ENCODE peak calls at places on chromosome 16, in nine cellular contexts. One of them, this sample, is unnamed.

GRCh38 chr16:48533931-48534330 is 76.0 kb downstream of the N4BP1 start:
- DNase-seq in fibroblast of mammary gland: no peak
- DNase-seq in AG20443: no peak
- DNase-seq in activated T-helper 1 cell treated with anti-CD3 and anti-CD28 coated beads, Interleukin-12 subunit alpha, Interleukin-12 subunit beta, Interleukin-2, Interleukin-4 antibody, amounts not matched to agents 30 ng/mL and 10 ng/mL and 1 ng/mL, durations not matched to agents 14 hours and 24 hours and 36 hours: no peak
- DNase-seq in foreskin keratinocyte: no peak
- DNase-seq in HEK293T: no peak
- DNase-seq in myocyte: no peak
- DNase-seq in iris pigment epithelial cell: no peak
- DNase-seq in T follicular helper cell: no peak
- DNase-seq in this sample: no peak

GRCh38 chr16:86991679-86992078 is 325.5 kb downstream of the C16orf95 start:
- DNase-seq in T follicular helper cell: no peak
- DNase-seq in fibroblast of mammary gland: peak
- DNase-seq in myocyte: peak
- DNase-seq in HEK293T: no peak
- DNase-seq in activated T-helper 1 cell treated with anti-CD3 and anti-CD28 coated beads, Interleukin-12 subunit alpha, Interleukin-12 subunit beta, Interleukin-2, Interleukin-4 antibody, amounts not matched to agents 30 ng/mL and 10 ng/mL and 1 ng/mL, durations not matched to agents 14 hours and 24 hours and 36 hours: no peak
- DNase-seq in AG20443: no peak
- DNase-seq in iris pigment epithelial cell: peak
- DNase-seq in foreskin keratinocyte: peak
- DNase-seq in this sample: no peak

GRCh38 chr16:66606000-66606751 is 1.7 kb downstream of the CMTM3 start:
- DNase-seq in foreskin keratinocyte: no peak
- DNase-seq in T follicular helper cell: no peak
- DNase-seq in iris pigment epithelial cell: no peak
- DNase-seq in myocyte: no peak
- DNase-seq in AG20443: no peak
- DNase-seq in activated T-helper 1 cell treated with anti-CD3 and anti-CD28 coated beads, Interleukin-12 subunit alpha, Interleukin-12 subunit beta, Interleukin-2, Interleukin-4 antibody, amounts not matched to agents 30 ng/mL and 10 ng/mL and 1 ng/mL, durations not matched to agents 14 hours and 24 hours and 36 hours: no peak
- DNase-seq in fibroblast of mammary gland: no peak
- DNase-seq in HEK293T: no peak
- DNase-seq in this sample: no peak

GRCh38 chr16:58116529-58116928 is 12.7 kb downstream of the CFAP20 start:
- DNase-seq in fibroblast of mammary gland: no peak
- DNase-seq in myocyte: no peak
- DNase-seq in HEK293T: no peak
- DNase-seq in AG20443: no peak
- DNase-seq in foreskin keratinocyte: no peak
- DNase-seq in T follicular helper cell: no peak
- DNase-seq in activated T-helper 1 cell treated with anti-CD3 and anti-CD28 coated beads, Interleukin-12 subunit alpha, Interleukin-12 subunit beta, Interleukin-2, Interleukin-4 antibody, amounts not matched to agents 30 ng/mL and 10 ng/mL and 1 ng/mL, durations not matched to agents 14 hours and 24 hours and 36 hours: no peak
- DNase-seq in iris pigment epithelial cell: no peak
- DNase-seq in this sample: no peak

GRCh38 chr16:65323655-65324237 is 201.9 kb upstream of the CDH11 start:
- DNase-seq in HEK293T: no peak
- DNase-seq in activated T-helper 1 cell treated with anti-CD3 and anti-CD28 coated beads, Interleukin-12 subunit alpha, Interleukin-12 subunit beta, Interleukin-2, Interleukin-4 antibody, amounts not matched to agents 30 ng/mL and 10 ng/mL and 1 ng/mL, durations not matched to agents 14 hours and 24 hours and 36 hours: no peak
- DNase-seq in foreskin keratinocyte: no peak
- DNase-seq in AG20443: no peak
- DNase-seq in myocyte: no peak
- DNase-seq in iris pigment epithelial cell: no peak
- DNase-seq in T follicular helper cell: no peak
- DNase-seq in fibroblast of mammary gland: no peak
- DNase-seq in this sample: no peak

GRCh38 chr16:11073407-11073806 is 129.0 kb downstream of the CLEC16A start:
- DNase-seq in T follicular helper cell: no peak
- DNase-seq in AG20443: no peak
- DNase-seq in fibroblast of mammary gland: no peak
- DNase-seq in foreskin keratinocyte: no peak
- DNase-seq in myocyte: no peak
- DNase-seq in iris pigment epithelial cell: no peak
- DNase-seq in activated T-helper 1 cell treated with anti-CD3 and anti-CD28 coated beads, Interleukin-12 subunit alpha, Interleukin-12 subunit beta, Interleukin-2, Interleukin-4 antibody, amounts not matched to agents 30 ng/mL and 10 ng/mL and 1 ng/mL, durations not matched to agents 14 hours and 24 hours and 36 hours: no peak
- DNase-seq in HEK293T: no peak
- DNase-seq in this sample: no peak

GRCh38 chr16:8047711-8048110 is 542.6 kb downstream of the TMEM114 start:
- DNase-seq in fibroblast of mammary gland: no peak
- DNase-seq in myocyte: no peak
- DNase-seq in activated T-helper 1 cell treated with anti-CD3 and anti-CD28 coated beads, Interleukin-12 subunit alpha, Interleukin-12 subunit beta, Interleukin-2, Interleukin-4 antibody, amounts not matched to agents 30 ng/mL and 10 ng/mL and 1 ng/mL, durations not matched to agents 14 hours and 24 hours and 36 hours: no peak
- DNase-seq in AG20443: no peak
- DNase-seq in foreskin keratinocyte: no peak
- DNase-seq in iris pigment epithelial cell: no peak
- DNase-seq in T follicular helper cell: no peak
- DNase-seq in HEK293T: no peak
- DNase-seq in this sample: no peak

GRCh38 chr16:11114366-11115164 is 141.4 kb downstream of the SOCS1 start:
- DNase-seq in HEK293T: no peak
- DNase-seq in fibroblast of mammary gland: no peak
- DNase-seq in AG20443: no peak
- DNase-seq in myocyte: no peak
- DNase-seq in activated T-helper 1 cell treated with anti-CD3 and anti-CD28 coated beads, Interleukin-12 subunit alpha, Interleukin-12 subunit beta, Interleukin-2, Interleukin-4 antibody, amounts not matched to agents 30 ng/mL and 10 ng/mL and 1 ng/mL, durations not matched to agents 14 hours and 24 hours and 36 hours: peak
- DNase-seq in T follicular helper cell: no peak
- DNase-seq in foreskin keratinocyte: no peak
- DNase-seq in iris pigment epithelial cell: no peak
- DNase-seq in this sample: no peak

GRCh38 chr16:71852561-71852960 is 6.8 kb downstream of the ATXN1L start:
- DNase-seq in myocyte: no peak
- DNase-seq in fibroblast of mammary gland: no peak
- DNase-seq in activated T-helper 1 cell treated with anti-CD3 and anti-CD28 coated beads, Interleukin-12 subunit alpha, Interleukin-12 subunit beta, Interleukin-2, Interleukin-4 antibody, amounts not matched to agents 30 ng/mL and 10 ng/mL and 1 ng/mL, durations not matched to agents 14 hours and 24 hours and 36 hours: no peak
- DNase-seq in foreskin keratinocyte: no peak
- DNase-seq in iris pigment epithelial cell: no peak
- DNase-seq in HEK293T: no peak
- DNase-seq in AG20443: no peak
- DNase-seq in T follicular helper cell: no peak
- DNase-seq in this sample: no peak

GRCh38 chr16:58515871-58516767 is 802 bp downstream of the SETD6 start:
- DNase-seq in HEK293T: peak
- DNase-seq in AG20443: peak
- DNase-seq in T follicular helper cell: peak
- DNase-seq in activated T-helper 1 cell treated with anti-CD3 and anti-CD28 coated beads, Interleukin-12 subunit alpha, Interleukin-12 subunit beta, Interleukin-2, Interleukin-4 antibody, amounts not matched to agents 30 ng/mL and 10 ng/mL and 1 ng/mL, durations not matched to agents 14 hours and 24 hours and 36 hours: no peak
- DNase-seq in foreskin keratinocyte: peak
- DNase-seq in iris pigment epithelial cell: peak
- DNase-seq in fibroblast of mammary gland: no peak
- DNase-seq in myocyte: no peak
- DNase-seq in this sample: peak

GRCh38 chr16:65375651-65376050 is 253.8 kb upstream of the CDH11 start:
- DNase-seq in AG20443: no peak
- DNase-seq in activated T-helper 1 cell treated with anti-CD3 and anti-CD28 coated beads, Interleukin-12 subunit alpha, Interleukin-12 subunit beta, Interleukin-2, Interleukin-4 antibody, amounts not matched to agents 30 ng/mL and 10 ng/mL and 1 ng/mL, durations not matched to agents 14 hours and 24 hours and 36 hours: no peak
- DNase-seq in myocyte: no peak
- DNase-seq in iris pigment epithelial cell: peak
- DNase-seq in fibroblast of mammary gland: peak
- DNase-seq in foreskin keratinocyte: peak
- DNase-seq in HEK293T: no peak
- DNase-seq in T follicular helper cell: no peak
- DNase-seq in this sample: no peak

GRCh38 chr16:87297918-87298631 is 19.1 kb downstream of the C16orf95 start:
- DNase-seq in T follicular helper cell: peak
- DNase-seq in AG20443: peak
- DNase-seq in iris pigment epithelial cell: no peak
- DNase-seq in activated T-helper 1 cell treated with anti-CD3 and anti-CD28 coated beads, Interleukin-12 subunit alpha, Interleukin-12 subunit beta, Interleukin-2, Interleukin-4 antibody, amounts not matched to agents 30 ng/mL and 10 ng/mL and 1 ng/mL, durations not matched to agents 14 hours and 24 hours and 36 hours: no peak
- DNase-seq in myocyte: peak
- DNase-seq in HEK293T: peak
- DNase-seq in fibroblast of mammary gland: peak
- DNase-seq in foreskin keratinocyte: no peak
- DNase-seq in this sample: no peak

GRCh38 chr16:26672206-26672605 is 394.5 kb upstream of the C16orf82 start:
- DNase-seq in fibroblast of mammary gland: no peak
- DNase-seq in iris pigment epithelial cell: no peak
- DNase-seq in AG20443: no peak
- DNase-seq in activated T-helper 1 cell treated with anti-CD3 and anti-CD28 coated beads, Interleukin-12 subunit alpha, Interleukin-12 subunit beta, Interleukin-2, Interleukin-4 antibody, amounts not matched to agents 30 ng/mL and 10 ng/mL and 1 ng/mL, durations not matched to agents 14 hours and 24 hours and 36 hours: no peak
- DNase-seq in foreskin keratinocyte: no peak
- DNase-seq in HEK293T: no peak
- DNase-seq in myocyte: no peak
- DNase-seq in T follicular helper cell: no peak
- DNase-seq in this sample: no peak

GRCh38 chr16:4090476-4090875 is 25.8 kb downstream of the ADCY9 start:
- DNase-seq in AG20443: peak
- DNase-seq in HEK293T: no peak
- DNase-seq in myocyte: peak
- DNase-seq in iris pigment epithelial cell: no peak
- DNase-seq in activated T-helper 1 cell treated with anti-CD3 and anti-CD28 coated beads, Interleukin-12 subunit alpha, Interleukin-12 subunit beta, Interleukin-2, Interleukin-4 antibody, amounts not matched to agents 30 ng/mL and 10 ng/mL and 1 ng/mL, durations not matched to agents 14 hours and 24 hours and 36 hours: no peak
- DNase-seq in fibroblast of mammary gland: no peak
- DNase-seq in T follicular helper cell: no peak
- DNase-seq in foreskin keratinocyte: no peak
- DNase-seq in this sample: no peak

GRCh38 chr16:71421911-71422310 is 19.9 kb downstream of the TLE7 start:
- DNase-seq in AG20443: peak
- DNase-seq in foreskin keratinocyte: peak
- DNase-seq in iris pigment epithelial cell: peak
- DNase-seq in myocyte: peak
- DNase-seq in fibroblast of mammary gland: peak
- DNase-seq in HEK293T: peak
- DNase-seq in T follicular helper cell: peak
- DNase-seq in activated T-helper 1 cell treated with anti-CD3 and anti-CD28 coated beads, Interleukin-12 subunit alpha, Interleukin-12 subunit beta, Interleukin-2, Interleukin-4 antibody, amounts not matched to agents 30 ng/mL and 10 ng/mL and 1 ng/mL, durations not matched to agents 14 hours and 24 hours and 36 hours: peak
- DNase-seq in this sample: peak

GRCh38 chr16:69132424-69133252 is at the start of the genes CHTF8 and UTP4:
- DNase-seq in activated T-helper 1 cell treated with anti-CD3 and anti-CD28 coated beads, Interleukin-12 subunit alpha, Interleukin-12 subunit beta, Interleukin-2, Interleukin-4 antibody, amounts not matched to agents 30 ng/mL and 10 ng/mL and 1 ng/mL, durations not matched to agents 14 hours and 24 hours and 36 hours: peak
- DNase-seq in iris pigment epithelial cell: peak
- DNase-seq in fibroblast of mammary gland: peak
- DNase-seq in HEK293T: peak
- DNase-seq in T follicular helper cell: peak
- DNase-seq in myocyte: peak
- DNase-seq in foreskin keratinocyte: peak
- DNase-seq in AG20443: peak
- DNase-seq in this sample: peak

GRCh38 chr16:73692861-73693260 is 603.8 kb upstream of the PSMD7 start:
- DNase-seq in fibroblast of mammary gland: no peak
- DNase-seq in AG20443: no peak
- DNase-seq in activated T-helper 1 cell treated with anti-CD3 and anti-CD28 coated beads, Interleukin-12 subunit alpha, Interleukin-12 subunit beta, Interleukin-2, Interleukin-4 antibody, amounts not matched to agents 30 ng/mL and 10 ng/mL and 1 ng/mL, durations not matched to agents 14 hours and 24 hours and 36 hours: no peak
- DNase-seq in myocyte: no peak
- DNase-seq in HEK293T: no peak
- DNase-seq in T follicular helper cell: no peak
- DNase-seq in foreskin keratinocyte: no peak
- DNase-seq in iris pigment epithelial cell: no peak
- DNase-seq in this sample: no peak

GRCh38 chr16:80989801-80990200 is 16.9 kb downstream of the CMC2 start:
- DNase-seq in T follicular helper cell: no peak
- DNase-seq in activated T-helper 1 cell treated with anti-CD3 and anti-CD28 coated beads, Interleukin-12 subunit alpha, Interleukin-12 subunit beta, Interleukin-2, Interleukin-4 antibody, amounts not matched to agents 30 ng/mL and 10 ng/mL and 1 ng/mL, durations not matched to agents 14 hours and 24 hours and 36 hours: no peak
- DNase-seq in HEK293T: no peak
- DNase-seq in foreskin keratinocyte: no peak
- DNase-seq in AG20443: no peak
- DNase-seq in iris pigment epithelial cell: no peak
- DNase-seq in fibroblast of mammary gland: peak
- DNase-seq in myocyte: no peak
- DNase-seq in this sample: no peak

GRCh38 chr16:306911-307370 is 24.0 kb downstream of the PDIA2 start:
- DNase-seq in T follicular helper cell: no peak
- DNase-seq in iris pigment epithelial cell: no peak
- DNase-seq in activated T-helper 1 cell treated with anti-CD3 and anti-CD28 coated beads, Interleukin-12 subunit alpha, Interleukin-12 subunit beta, Interleukin-2, Interleukin-4 antibody, amounts not matched to agents 30 ng/mL and 10 ng/mL and 1 ng/mL, durations not matched to agents 14 hours and 24 hours and 36 hours: no peak
- DNase-seq in myocyte: no peak
- DNase-seq in HEK293T: peak
- DNase-seq in AG20443: no peak
- DNase-seq in foreskin keratinocyte: no peak
- DNase-seq in fibroblast of mammary gland: no peak
- DNase-seq in this sample: no peak

GRCh38 chr16:30948956-30949654 is at the start of gene ORAI3:
- DNase-seq in foreskin keratinocyte: peak
- DNase-seq in HEK293T: peak
- DNase-seq in iris pigment epithelial cell: peak
- DNase-seq in AG20443: peak
- DNase-seq in myocyte: peak
- DNase-seq in fibroblast of mammary gland: peak
- DNase-seq in T follicular helper cell: no peak
- DNase-seq in activated T-helper 1 cell treated with anti-CD3 and anti-CD28 coated beads, Interleukin-12 subunit alpha, Interleukin-12 subunit beta, Interleukin-2, Interleukin-4 antibody, amounts not matched to agents 30 ng/mL and 10 ng/mL and 1 ng/mL, durations not matched to agents 14 hours and 24 hours and 36 hours: peak
- DNase-seq in this sample: peak

GRCh38 chr16:1828645-1829410 is 1.8 kb downstream of the FAHD1 start:
- DNase-seq in foreskin keratinocyte: no peak
- DNase-seq in iris pigment epithelial cell: no peak
- DNase-seq in myocyte: no peak
- DNase-seq in activated T-helper 1 cell treated with anti-CD3 and anti-CD28 coated beads, Interleukin-12 subunit alpha, Interleukin-12 subunit beta, Interleukin-2, Interleukin-4 antibody, amounts not matched to agents 30 ng/mL and 10 ng/mL and 1 ng/mL, durations not matched to agents 14 hours and 24 hours and 36 hours: no peak
- DNase-seq in T follicular helper cell: no peak
- DNase-seq in fibroblast of mammary gland: no peak
- DNase-seq in AG20443: no peak
- DNase-seq in HEK293T: no peak
- DNase-seq in this sample: no peak

GRCh38 chr16:16908058-16908457 is 529.1 kb downstream of the NPIPA7 start:
- DNase-seq in T follicular helper cell: no peak
- DNase-seq in AG20443: no peak
- DNase-seq in iris pigment epithelial cell: no peak
- DNase-seq in fibroblast of mammary gland: no peak
- DNase-seq in myocyte: no peak
- DNase-seq in activated T-helper 1 cell treated with anti-CD3 and anti-CD28 coated beads, Interleukin-12 subunit alpha, Interleukin-12 subunit beta, Interleukin-2, Interleukin-4 antibody, amounts not matched to agents 30 ng/mL and 10 ng/mL and 1 ng/mL, durations not matched to agents 14 hours and 24 hours and 36 hours: no peak
- DNase-seq in foreskin keratinocyte: no peak
- DNase-seq in HEK293T: no peak
- DNase-seq in this sample: no peak

GRCh38 chr16:81717662-81718189 is 61.4 kb upstream of the PLCG2 start:
- DNase-seq in iris pigment epithelial cell: no peak
- DNase-seq in T follicular helper cell: no peak
- DNase-seq in activated T-helper 1 cell treated with anti-CD3 and anti-CD28 coated beads, Interleukin-12 subunit alpha, Interleukin-12 subunit beta, Interleukin-2, Interleukin-4 antibody, amounts not matched to agents 30 ng/mL and 10 ng/mL and 1 ng/mL, durations not matched to agents 14 hours and 24 hours and 36 hours: no peak
- DNase-seq in foreskin keratinocyte: no peak
- DNase-seq in fibroblast of mammary gland: no peak
- DNase-seq in myocyte: no peak
- DNase-seq in HEK293T: no peak
- DNase-seq in AG20443: no peak
- DNase-seq in this sample: no peak

GRCh38 chr16:84062734-84063640 is 20.4 kb upstream of the SLC38A8 start:
- DNase-seq in foreskin keratinocyte: peak
- DNase-seq in HEK293T: peak
- DNase-seq in myocyte: peak
- DNase-seq in AG20443: peak
- DNase-seq in T follicular helper cell: peak
- DNase-seq in iris pigment epithelial cell: peak
- DNase-seq in activated T-helper 1 cell treated with anti-CD3 and anti-CD28 coated beads, Interleukin-12 subunit alpha, Interleukin-12 subunit beta, Interleukin-2, Interleukin-4 antibody, amounts not matched to agents 30 ng/mL and 10 ng/mL and 1 ng/mL, durations not matched to agents 14 hours and 24 hours and 36 hours: peak
- DNase-seq in fibroblast of mammary gland: peak
- DNase-seq in this sample: peak

GRCh38 chr16:2770057-2770780 is 6.9 kb downstream of the ELOB start:
- DNase-seq in HEK293T: no peak
- DNase-seq in myocyte: no peak
- DNase-seq in activated T-helper 1 cell treated with anti-CD3 and anti-CD28 coated beads, Interleukin-12 subunit alpha, Interleukin-12 subunit beta, Interleukin-2, Interleukin-4 antibody, amounts not matched to agents 30 ng/mL and 10 ng/mL and 1 ng/mL, durations not matched to agents 14 hours and 24 hours and 36 hours: no peak
- DNase-seq in foreskin keratinocyte: no peak
- DNase-seq in AG20443: no peak
- DNase-seq in iris pigment epithelial cell: no peak
- DNase-seq in T follicular helper cell: no peak
- DNase-seq in fibroblast of mammary gland: no peak
- DNase-seq in this sample: no peak

GRCh38 chr16:53502331-53503269 is at the start of gene AKTIP:
- DNase-seq in iris pigment epithelial cell: peak
- DNase-seq in activated T-helper 1 cell treated with anti-CD3 and anti-CD28 coated beads, Interleukin-12 subunit alpha, Interleukin-12 subunit beta, Interleukin-2, Interleukin-4 antibody, amounts not matched to agents 30 ng/mL and 10 ng/mL and 1 ng/mL, durations not matched to agents 14 hours and 24 hours and 36 hours: peak
- DNase-seq in fibroblast of mammary gland: peak
- DNase-seq in HEK293T: peak
- DNase-seq in foreskin keratinocyte: peak
- DNase-seq in myocyte: peak
- DNase-seq in AG20443: peak
- DNase-seq in T follicular helper cell: no peak
- DNase-seq in this sample: peak

GRCh38 chr16:31006589-31006988 is 3.8 kb downstream of the STX1B start:
- DNase-seq in AG20443: no peak
- DNase-seq in myocyte: no peak
- DNase-seq in foreskin keratinocyte: no peak
- DNase-seq in T follicular helper cell: no peak
- DNase-seq in iris pigment epithelial cell: no peak
- DNase-seq in fibroblast of mammary gland: no peak
- DNase-seq in HEK293T: no peak
- DNase-seq in activated T-helper 1 cell treated with anti-CD3 and anti-CD28 coated beads, Interleukin-12 subunit alpha, Interleukin-12 subunit beta, Interleukin-2, Interleukin-4 antibody, amounts not matched to agents 30 ng/mL and 10 ng/mL and 1 ng/mL, durations not matched to agents 14 hours and 24 hours and 36 hours: no peak
- DNase-seq in this sample: no peak

GRCh38 chr16:30660424-30661251 is 2.4 kb downstream of the FBRS start:
- DNase-seq in iris pigment epithelial cell: peak
- DNase-seq in fibroblast of mammary gland: peak
- DNase-seq in myocyte: no peak
- DNase-seq in HEK293T: no peak
- DNase-seq in activated T-helper 1 cell treated with anti-CD3 and anti-CD28 coated beads, Interleukin-12 subunit alpha, Interleukin-12 subunit beta, Interleukin-2, Interleukin-4 antibody, amounts not matched to agents 30 ng/mL and 10 ng/mL and 1 ng/mL, durations not matched to agents 14 hours and 24 hours and 36 hours: peak
- DNase-seq in T follicular helper cell: peak
- DNase-seq in foreskin keratinocyte: peak
- DNase-seq in AG20443: no peak
- DNase-seq in this sample: peak

GRCh38 chr16:1073566-1074378 is 1.2 kb downstream of the SSTR5 start:
- DNase-seq in myocyte: no peak
- DNase-seq in HEK293T: no peak
- DNase-seq in T follicular helper cell: no peak
- DNase-seq in fibroblast of mammary gland: no peak
- DNase-seq in iris pigment epithelial cell: no peak
- DNase-seq in activated T-helper 1 cell treated with anti-CD3 and anti-CD28 coated beads, Interleukin-12 subunit alpha, Interleukin-12 subunit beta, Interleukin-2, Interleukin-4 antibody, amounts not matched to agents 30 ng/mL and 10 ng/mL and 1 ng/mL, durations not matched to agents 14 hours and 24 hours and 36 hours: no peak
- DNase-seq in AG20443: no peak
- DNase-seq in foreskin keratinocyte: no peak
- DNase-seq in this sample: no peak

GRCh38 chr16:53614346-53614745 is 89.3 kb downstream of the RPGRIP1L start:
- DNase-seq in fibroblast of mammary gland: peak
- DNase-seq in AG20443: no peak
- DNase-seq in activated T-helper 1 cell treated with anti-CD3 and anti-CD28 coated beads, Interleukin-12 subunit alpha, Interleukin-12 subunit beta, Interleukin-2, Interleukin-4 antibody, amounts not matched to agents 30 ng/mL and 10 ng/mL and 1 ng/mL, durations not matched to agents 14 hours and 24 hours and 36 hours: no peak
- DNase-seq in HEK293T: no peak
- DNase-seq in iris pigment epithelial cell: no peak
- DNase-seq in foreskin keratinocyte: peak
- DNase-seq in myocyte: peak
- DNase-seq in T follicular helper cell: no peak
- DNase-seq in this sample: no peak

GRCh38 chr16:23837553-23838308 is 1.9 kb downstream of the PRKCB start:
- DNase-seq in myocyte: no peak
- DNase-seq in activated T-helper 1 cell treated with anti-CD3 and anti-CD28 coated beads, Interleukin-12 subunit alpha, Interleukin-12 subunit beta, Interleukin-2, Interleukin-4 antibody, amounts not matched to agents 30 ng/mL and 10 ng/mL and 1 ng/mL, durations not matched to agents 14 hours and 24 hours and 36 hours: no peak
- DNase-seq in T follicular helper cell: no peak
- DNase-seq in iris pigment epithelial cell: no peak
- DNase-seq in foreskin keratinocyte: no peak
- DNase-seq in AG20443: no peak
- DNase-seq in HEK293T: no peak
- DNase-seq in fibroblast of mammary gland: no peak
- DNase-seq in this sample: no peak